ENCODE peak calls at places on chromosomes 1 and 21, in seven cellular contexts. G is pancreas, H is RWPE1, K is gastrocnemius medialis, C is activated B cell treated with CpG ODN at 0.5 μM for 24 hours, N is A549, U is hepatocyte. Y is an unnamed sample.

GRCh38 chr1:32372149-32372756 is 9.9 kb downstream of the TSSK3 start:
- DNase-seq in G (no peak), H (no peak), K (no peak), C (no peak), N (no peak), U (no peak), Y (no peak)

GRCh38 chr1:204357551-204357950 is 2.2 kb downstream of the PLEKHA6 start:
- DNase-seq in G (no peak), H (no peak), K (no peak), C (no peak), N (no peak), U (no peak), Y (no peak)

GRCh38 chr1:185156321-185156853 is 366 bp downstream of the TRMT1L start:
- DNase-seq in G (no peak), H (no peak), K (no peak), C (no peak), N (no peak), U (no peak), Y (no peak)

GRCh38 chr1:212981025-212981495 is 30.7 kb downstream of the VASH2 start:
- DNase-seq in G (peak), H (no peak), K (no peak), C (no peak), N (peak), U (peak), Y (no peak)

GRCh38 chr1:180250883-180251509 is 20.9 kb downstream of the LHX4 start:
- DNase-seq in G (no peak), H (no peak), K (no peak), C (no peak), N (no peak), U (no peak), Y (no peak)

GRCh38 chr1:243582321-243582720 is 267.7 kb downstream of the AKT3 start:
- DNase-seq in G (no peak), H (no peak), K (no peak), C (no peak), N (peak), U (no peak), Y (no peak)

GRCh38 chr1:171142081-171142450 is 43.0 kb upstream of the FMO2 start:
- DNase-seq in G (peak), H (no peak), K (peak), C (no peak), N (no peak), U (no peak), Y (no peak)

GRCh38 chr1:27346991-27347627 is 5.3 kb downstream of the SYTL1 start:
- DNase-seq in G (no peak), H (no peak), K (no peak), C (no peak), N (no peak), U (peak), Y (no peak)

GRCh38 chr1:91755176-91755575 is 130.8 kb downstream of the TGFBR3 start:
- DNase-seq in G (no peak), H (no peak), K (no peak), C (no peak), N (no peak), U (no peak), Y (no peak)

GRCh38 chr1:54290443-54291184 is 90.6 kb downstream of the MRPL37 start:
- DNase-seq in G (no peak), H (no peak), K (no peak), C (no peak), N (peak), U (peak), Y (no peak)

GRCh38 chr1:164803366-164803765 is 244.4 kb downstream of the PBX1 start:
- DNase-seq in G (no peak), H (no peak), K (no peak), C (no peak), N (no peak), U (no peak), Y (no peak)

GRCh38 chr1:16122361-16122881 is 33.4 kb downstream of the EPHA2 start:
- DNase-seq in G (no peak), H (no peak), K (no peak), C (no peak), N (no peak), U (no peak), Y (no peak)

GRCh38 chr1:227896710-227897655 is 50.7 kb downstream of the WNT9A start:
- DNase-seq in G (peak), H (no peak), K (no peak), C (peak), N (no peak), U (no peak), Y (peak)

GRCh38 chr1:96482615-96483014 is 239.0 kb upstream of the PTBP2 start:
- DNase-seq in G (no peak), H (no peak), K (no peak), C (no peak), N (no peak), U (no peak), Y (no peak)

GRCh38 chr1:92701147-92701546 is 83.8 kb downstream of the EVI5 start:
- DNase-seq in G (no peak), H (no peak), K (no peak), C (no peak), N (no peak), U (no peak), Y (no peak)

GRCh38 chr1:178485467-178486098 is 11.2 kb downstream of the CLEC20A start:
- DNase-seq in G (no peak), H (no peak), K (no peak), C (no peak), N (no peak), U (no peak), Y (no peak)

GRCh38 chr1:16145030-16145987 is 10.6 kb downstream of the EPHA2 start:
- DNase-seq in G (peak), H (peak), K (no peak), C (no peak), N (peak), U (peak), Y (peak)

GRCh38 chr1:93056214-93056613 is 22.9 kb upstream of the MTF2 start:
- DNase-seq in G (no peak), H (no peak), K (no peak), C (no peak), N (no peak), U (peak), Y (no peak)

GRCh38 chr1:37456614-37457013 is 17.8 kb upstream of the ZC3H12A start:
- DNase-seq in G (no peak), H (no peak), K (no peak), C (no peak), N (no peak), U (no peak), Y (no peak)

GRCh38 chr1:101130673-101131072 is 105.1 kb upstream of the DPH5 start:
- DNase-seq in G (no peak), H (peak), K (no peak), C (no peak), N (no peak), U (peak), Y (no peak)

GRCh38 chr21:37765501-37765900 is 150.8 kb downstream of the KCNJ6 start:
- DNase-seq in G (no peak), H (peak), K (no peak), C (no peak), N (no peak), U (no peak), Y (no peak)

GRCh38 chr1:30660241-30660640 is 63.1 kb downstream of the MATN1 start:
- DNase-seq in G (no peak), H (no peak), K (no peak), C (no peak), N (no peak), U (no peak), Y (no peak)

GRCh38 chr1:4177425-4178150 is 277.5 kb upstream of the C1orf174 start:
- DNase-seq in G (no peak), H (no peak), K (no peak), C (no peak), N (no peak), U (no peak), Y (no peak)

GRCh38 chr1:9416918-9417500 is 122.3 kb upstream of the SLC25A33 start:
- DNase-seq in G (no peak), H (no peak), K (no peak), C (no peak), N (no peak), U (no peak), Y (no peak)

GRCh38 chr1:61327436-61327835 is 245.1 kb downstream of the NFIA start:
- DNase-seq in G (no peak), H (no peak), K (no peak), C (no peak), N (no peak), U (no peak), Y (no peak)

GRCh38 chr1:154814106-154814505 is 56.0 kb downstream of the KCNN3 start:
- DNase-seq in G (no peak), H (no peak), K (no peak), C (no peak), N (no peak), U (no peak), Y (no peak)

GRCh38 chr1:58204284-58204683 is 342.2 kb downstream of the OMA1 start:
- DNase-seq in G (no peak), H (no peak), K (no peak), C (no peak), N (peak), U (no peak), Y (no peak)

GRCh38 chr1:211935448-211935970 is 99.8 kb downstream of the INTS7 start:
- DNase-seq in G (no peak), H (no peak), K (no peak), C (no peak), N (no peak), U (no peak), Y (no peak)

GRCh38 chr1:53057134-53057533 is 4.9 kb upstream of the PODN start:
- DNase-seq in G (no peak), H (no peak), K (no peak), C (no peak), N (no peak), U (no peak), Y (no peak)

GRCh38 chr1:46705408-46705807 is 13.5 kb downstream of the EFCAB14 start:
- DNase-seq in G (no peak), H (no peak), K (no peak), C (no peak), N (no peak), U (no peak), Y (no peak)

GRCh38 chr1:53585116-53585515 is 125.9 kb downstream of the DMRTB1 start:
- DNase-seq in G (no peak), H (no peak), K (no peak), C (no peak), N (no peak), U (peak), Y (no peak)

GRCh38 chr1:113678159-113678469 is 81.2 kb downstream of the PHTF1 start:
- DNase-seq in G (no peak), H (no peak), K (no peak), C (no peak), N (no peak), U (no peak), Y (no peak)

GRCh38 chr1:154609398-154610380 is 1.7 kb upstream of the ADAR start:
- DNase-seq in G (no peak), H (peak), K (no peak), C (no peak), N (no peak), U (no peak), Y (no peak)

GRCh38 chr1:157384252-157384651 is 168.1 kb downstream of the FCRL5 start:
- DNase-seq in G (no peak), H (no peak), K (no peak), C (no peak), N (no peak), U (no peak), Y (no peak)

GRCh38 chr1:205594846-205595245 is 37.0 kb downstream of the ELK4 start:
- DNase-seq in G (no peak), H (no peak), K (no peak), C (no peak), N (no peak), U (no peak), Y (no peak)

GRCh38 chr1:19036701-19037605 is 80.5 kb upstream of the IFFO2 start:
- DNase-seq in G (no peak), H (no peak), K (no peak), C (no peak), N (no peak), U (no peak), Y (no peak)

GRCh38 chr21:46003575-46004007 is 22.0 kb downstream of the COL6A1 start:
- DNase-seq in G (peak), H (no peak), K (no peak), C (no peak), N (no peak), U (no peak), Y (no peak)

GRCh38 chr1:15027515-15027948 is 126.0 kb upstream of the TMEM51 start:
- DNase-seq in G (peak), H (peak), K (no peak), C (no peak), N (peak), U (peak), Y (peak)

GRCh38 chr21:18041012-18041411 is 203.6 kb upstream of the CHODL start:
- DNase-seq in G (no peak), H (no peak), K (no peak), C (no peak), N (peak), U (peak), Y (no peak)
- TF ChIP-seq CTCF in G (no peak), H (peak), K (no peak), C (no peak), N (no peak), U (peak), Y (no peak)

GRCh38 chr1:21052034-21052433 is 124.7 kb downstream of the EIF4G3 start:
- DNase-seq in G (no peak), H (no peak), K (no peak), C (no peak), N (no peak), U (no peak), Y (no peak)
- TF ChIP-seq CTCF in G (no peak), H (no peak), K (no peak), C (no peak), N (no peak), U (no peak), Y (no peak)

GRCh38 chr1:43591181-43591580 is 58.8 kb upstream of the KDM4A start:
- DNase-seq in G (no peak), H (no peak), K (no peak), C (no peak), N (no peak), U (no peak), Y (no peak)

GRCh38 chr1:43592974-43593683 is 56.8 kb upstream of the KDM4A start:
- DNase-seq in G (no peak), H (no peak), K (no peak), C (no peak), N (no peak), U (no peak), Y (no peak)

GRCh38 chr1:43592051-43592665 is 57.8 kb upstream of the KDM4A start:
- DNase-seq in G (no peak), H (no peak), K (no peak), C (no peak), N (no peak), U (no peak), Y (no peak)

GRCh38 chr1:43588592-43588991 is 57.9 kb downstream of the PTPRF start:
- DNase-seq in G (no peak), H (no peak), K (no peak), C (no peak), N (no peak), U (no peak), Y (no peak)

DNA sequence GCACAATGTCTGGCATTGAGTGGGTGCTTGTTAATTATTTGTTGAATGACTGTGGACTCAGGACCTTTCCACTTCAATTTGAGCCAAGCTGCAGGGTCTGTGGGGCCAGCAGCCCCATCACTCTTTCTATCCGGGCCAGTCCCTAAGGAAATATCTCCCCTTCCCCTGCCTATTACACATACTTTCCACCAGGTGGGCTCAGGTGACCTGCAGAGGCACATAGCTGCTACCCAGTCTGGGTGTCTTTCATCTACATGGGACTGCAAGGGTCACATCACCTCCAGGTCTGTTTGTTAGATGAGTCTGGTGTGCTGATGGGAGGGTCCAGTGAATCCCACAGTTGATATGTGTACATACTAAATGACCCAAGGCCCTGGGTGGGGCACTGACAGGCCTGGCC is 59.6 kb upstream of the KDM4A start:
- DNase-seq in G (no peak), H (no peak), K (no peak), C (no peak), N (no peak), U (peak), Y (no peak)
- TF ChIP-seq CTCF in G (no peak), H (no peak), K (no peak), C (no peak), N (no peak), U (peak), Y (no peak)

GRCh38 chr21:43760391-43760958 is 15.6 kb downstream of the CSTB start:
- DNase-seq in G (no peak), H (no peak), K (no peak), C (no peak), N (no peak), U (no peak), Y (no peak)
- TF ChIP-seq CTCF in G (no peak), H (no peak), K (no peak), C (no peak), N (no peak), U (no peak), Y (no peak)

GRCh38 chr1:70222716-70223235 is 1.6 kb downstream of the SRSF11 start:
- DNase-seq in G (no peak), H (no peak), K (no peak), C (no peak), N (no peak), U (no peak), Y (no peak)

GRCh38 chr1:70220517-70221240 is 501 bp upstream of the SRSF11 start:
- DNase-seq in G (no peak), H (no peak), K (no peak), C (no peak), N (no peak), U (no peak), Y (no peak)

GRCh38 chr1:70224954-70225353 is 3.8 kb downstream of the SRSF11 start:
- DNase-seq in G (no peak), H (no peak), K (no peak), C (no peak), N (no peak), U (no peak), Y (no peak)

GRCh38 chr1:70220015-70220414 is 1.2 kb upstream of the SRSF11 start:
- DNase-seq in G (no peak), H (no peak), K (no peak), C (no peak), N (no peak), U (no peak), Y (no peak)

GRCh38 chr1:70221241-70222077 is at the start of gene SRSF11:
- DNase-seq in G (peak), H (peak), K (peak), C (peak), N (peak), U (peak), Y (peak)
- TF ChIP-seq CTCF in G (no peak), H (no peak), K (no peak), C (no peak), N (no peak), U (no peak), Y (no peak)

GRCh38 chr1:152926091-152926490 is 17.7 kb downstream of the IVL start:
- DNase-seq in G (no peak), H (peak), K (no peak), C (no peak), N (peak), U (no peak), Y (no peak)
- TF ChIP-seq CTCF in G (no peak), H (peak), K (no peak), C (no peak), N (peak), U (no peak), Y (no peak)

GRCh38 chr1:64209221-64209620 is 5.8 kb downstream of the UBE2U start:
- DNase-seq in G (no peak), H (no peak), K (no peak), C (no peak), N (no peak), U (no peak), Y (no peak)
- TF ChIP-seq CTCF in G (no peak), H (no peak), K (no peak), C (no peak), N (no peak), U (no peak), Y (no peak)

GRCh38 chr21:31136891-31137290 is 98.6 kb upstream of the KRTAP19-8 start:
- DNase-seq in G (no peak), H (no peak), K (no peak), C (no peak), N (no peak), U (peak), Y (no peak)
- TF ChIP-seq CTCF in G (no peak), H (no peak), K (no peak), C (no peak), N (no peak), U (no peak), Y (no peak)

GRCh38 chr1:115041654-115042053 is 12.0 kb downstream of the TSHB start:
- DNase-seq in G (no peak), H (peak), K (no peak), C (no peak), N (peak), U (peak), Y (no peak)

GRCh38 chr1:115036814-115037535 is 7.3 kb downstream of the TSHB start:
- DNase-seq in G (no peak), H (no peak), K (no peak), C (no peak), N (no peak), U (peak), Y (no peak)

GRCh38 chr1:115035652-115036051 is 6.0 kb downstream of the TSHB start:
- DNase-seq in G (no peak), H (no peak), K (no peak), C (no peak), N (no peak), U (no peak), Y (no peak)

GRCh38 chr1:115040501-115040900 is 10.9 kb downstream of the TSHB start:
- DNase-seq in G (no peak), H (no peak), K (no peak), C (no peak), N (no peak), U (no peak), Y (no peak)
- TF ChIP-seq CTCF in G (no peak), H (no peak), K (no peak), C (no peak), N (no peak), U (no peak), Y (no peak)

Y was measured in omental fat pad.